ENCODE peak calls at places on chromosomes 4 and X, in four cellular contexts. N is M059J, Q is A172, S is heart left ventricle. M is an unnamed sample.

GRCh38 chrX:99887918-99888317 is 522.2 kb downstream of the PCDH19 start:
- DNase-seq in N (no peak), Q (no peak), S (no peak), M (no peak)

GRCh38 chrX:13471269-13471668 is 98.1 kb upstream of the EGFL6 start:
- DNase-seq in N (peak), Q (peak), S (no peak), M (no peak)

GRCh38 chrX:153688900-153689590 is 1.3 kb downstream of the SLC6A8 start:
- DNase-seq in N (peak), Q (no peak), S (peak), M (no peak)

GRCh38 chr4:168511780-168512467 is 15.1 kb downstream of the PALLD start:
- DNase-seq in N (no peak), Q (no peak), S (no peak), M (no peak)

GRCh38 chr4:133320576-133321170 is 171.6 kb downstream of the PCDH10 start:
- DNase-seq in N (peak), Q (peak), S (no peak), M (peak)

GRCh38 chrX:12174358-12174757 is 36.1 kb downstream of the FRMPD4 start:
- DNase-seq in N (peak), Q (no peak), S (no peak), M (no peak)

GRCh38 chr4:10417720-10418119 is 39.5 kb downstream of the ZNF518B start:
- DNase-seq in N (no peak), Q (no peak), S (no peak), M (no peak)

GRCh38 chr4:183721207-183722081 is 62.4 kb downstream of the TRAPPC11 start:
- DNase-seq in N (no peak), Q (no peak), S (peak), M (no peak)

GRCh38 chr4:93791570-93792195 is 36.9 kb upstream of the ATOH1 start:
- DNase-seq in N (peak), Q (peak), S (peak), M (peak)

GRCh38 chr4:125735107-125735506 is 420.4 kb downstream of the FAT4 start:
- DNase-seq in N (peak), Q (peak), S (peak), M (no peak)

GRCh38 chr4:8907596-8908205 is 36.1 kb upstream of the HMX1 start:
- DNase-seq in N (no peak), Q (no peak), S (no peak), M (no peak)

GRCh38 chrX:102154900-102155805 is 624 bp downstream of the BEX5 start:
- DNase-seq in N (peak), Q (no peak), S (no peak), M (no peak)

GRCh38 chr4:4969298-4969697 is 50.0 kb downstream of the CYTL1 start:
- DNase-seq in N (peak), Q (peak), S (no peak), M (no peak)

GRCh38 chr4:52037730-52038108 is 380 bp downstream of the SGCB start:
- DNase-seq in N (peak), Q (peak), S (peak), M (peak)

GRCh38 chr4:149057594-149057993 is 615.4 kb upstream of the NR3C2 start:
- DNase-seq in N (no peak), Q (no peak), S (no peak), M (no peak)

GRCh38 chrX:119502727-119503483 is 34.7 kb downstream of the SLC25A5 start:
- DNase-seq in N (peak), Q (peak), S (no peak), M (no peak)

GRCh38 chr4:110540606-110541440 is 64.9 kb downstream of the ENPEP start:
- DNase-seq in N (peak), Q (peak), S (no peak), M (no peak)

M was measured in neural crest cell.